ENCODE peak calls at places on chromosomes 5 and 9, in ten cellular contexts. C is activated T-cell treated with anti-CD3 and anti-CD28 coated beads, Interleukin-2, amount 50 U/mL, for 4 hours; E is NCI-H1092 treated with DMSO at 0.1 percent for 48 hours; W is amniotic stem cell; O is B cell; R is T-helper 2 cell; A is occipital lobe; G is GM03348; X is effector memory CD4-positive, alpha-beta T cell; F is nephron progenitor cell. Y is an unnamed sample.
A peak's percentile ranks its signal among the peaks of the same experiment; 100 is the strongest.

GRCh38 chr9:131394464-131395026 is 659 bp downstream of the PRRC2B start:
- DNase-seq in R (peak; percentile 26), X (peak; percentile 37), F (peak; percentile 61), O (no peak), E (no peak), G (peak; percentile 75), W (no peak), A (no peak), C (peak; percentile 32), Y (peak; percentile 51)

GRCh38 chr9:89256225-89256624 is 54.8 kb upstream of the CKS2 start:
- DNase-seq in A (no peak), C (no peak), G (no peak), W (no peak), X (no peak), E (no peak), R (no peak), F (no peak), O (no peak), Y (no peak)

GRCh38 chr5:157143127-157143959 is 678 bp upstream of the MED7 start:
- DNase-seq in W (peak; percentile 32), C (peak; percentile 21), E (peak; percentile 47), X (peak; percentile 53), A (peak; percentile 10), R (peak; percentile 23), O (peak; percentile 59), F (no peak), G (peak; percentile 72), Y (no peak)

GRCh38 chr9:2816476-2817141 is 27.3 kb downstream of the PUM3 start:
- DNase-seq in C (no peak), F (no peak), O (no peak), W (peak; percentile 78), E (no peak), G (peak; percentile 24), X (no peak), R (no peak), A (no peak), Y (peak; percentile 97)

GRCh38 chr5:133877351-133878235 is 90.8 kb downstream of the C5orf15 start:
- DNase-seq in C (no peak), E (no peak), F (no peak), O (peak; percentile 37), X (no peak), G (no peak), W (no peak), A (no peak), R (no peak), Y (no peak)

GRCh38 chr5:61569353-61569752 is 237.3 kb downstream of the ZSWIM6 start:
- DNase-seq in G (no peak), R (no peak), X (no peak), A (no peak), W (no peak), C (no peak), E (no peak), O (no peak), F (no peak), Y (no peak)

GRCh38 chr5:435961-436640 is 6.9 kb upstream of the EXOC3 start:
- DNase-seq in C (no peak), W (no peak), X (no peak), R (no peak), A (no peak), E (no peak), G (peak; percentile 63), F (no peak), O (no peak), Y (peak; percentile 40)

GRCh38 chr5:107289030-107289714 is 381.6 kb downstream of the EFNA5 start:
- DNase-seq in W (no peak), X (no peak), E (no peak), C (no peak), O (no peak), A (no peak), R (no peak), G (no peak), F (no peak), Y (no peak)

GRCh38 chr5:78518365-78519197 is 130.0 kb downstream of the LHFPL2 start:
- DNase-seq in X (no peak), F (no peak), G (peak; percentile 86), E (no peak), C (no peak), R (no peak), W (peak; percentile 77), O (no peak), A (no peak), Y (peak; percentile 83)

GRCh38 chr5:178230879-178231735 is 1.5 kb downstream of the PHYKPL start:
- DNase-seq in R (no peak), W (no peak), F (no peak), G (peak; percentile 42), X (no peak), A (no peak), C (no peak), O (peak; percentile 24), E (no peak), Y (peak; percentile 48)

GRCh38 chr9:92668746-92669526 is 995 bp downstream of the IPPK start:
- DNase-seq in W (no peak), F (peak; percentile 58), R (no peak), X (no peak), C (peak; percentile 49), G (peak; percentile 88), O (no peak), A (no peak), E (no peak), Y (peak; percentile 49)

GRCh38 chr9:137919649-137920101 is 42.1 kb downstream of the CACNA1B start:
- DNase-seq in W (no peak), E (no peak), C (no peak), R (no peak), X (no peak), O (no peak), G (no peak), F (no peak), A (no peak), Y (no peak)

GRCh38 chr5:139635606-139636206 is 12.4 kb upstream of the CXXC5 start:
- DNase-seq in R (no peak), C (no peak), G (peak; percentile 91), O (peak; percentile 67), F (no peak), W (no peak), X (no peak), A (no peak), E (peak; percentile 65), Y (peak; percentile 95)

GRCh38 chr5:172860520-172861443 is 26.7 kb downstream of the ERGIC1 start:
- DNase-seq in X (no peak), C (no peak), F (no peak), W (no peak), R (no peak), G (peak; percentile 87), O (no peak), A (peak; percentile 78), E (no peak), Y (peak; percentile 84)

GRCh38 chr9:112380102-112380581 is at the start of gene HSDL2:
- DNase-seq in A (no peak), W (peak; percentile 30), X (no peak), F (no peak), E (no peak), G (no peak), C (no peak), R (no peak), O (peak; percentile 46), Y (peak; percentile 57)

GRCh38 chr9:81530407-81530810 is 158.9 kb downstream of the TLE1 start:
- DNase-seq in E (no peak), X (no peak), G (no peak), F (no peak), A (no peak), W (no peak), C (no peak), R (no peak), O (no peak), Y (no peak)

GRCh38 chr5:169128679-169129078 is 172.3 kb downstream of the SLIT3 start:
- DNase-seq in A (no peak), W (no peak), F (no peak), R (no peak), X (no peak), C (no peak), G (no peak), E (no peak), O (no peak), Y (no peak)

GRCh38 chr5:130731839-130732238 is 433.2 kb downstream of the HINT1 start:
- DNase-seq in G (no peak), A (no peak), W (no peak), F (no peak), X (no peak), O (no peak), C (no peak), R (no peak), E (no peak), Y (no peak)

GRCh38 chr9:38337706-38338264 is 54.7 kb upstream of the ALDH1B1 start:
- DNase-seq in A (no peak), G (no peak), X (no peak), E (no peak), O (no peak), F (no peak), R (no peak), W (no peak), C (no peak), Y (no peak)

GRCh38 chr9:125763373-125763772 is 16.2 kb downstream of the PBX3 start:
- DNase-seq in E (peak; percentile 98), X (no peak), O (no peak), C (no peak), F (no peak), R (no peak), W (no peak), A (no peak), G (no peak), Y (peak; percentile 64)

GRCh38 chr5:103867857-103868598 is 305.4 kb upstream of the NUDT12 start:
- DNase-seq in C (no peak), F (no peak), E (no peak), W (no peak), O (no peak), R (no peak), A (no peak), X (no peak), G (no peak), Y (no peak)

GRCh38 chr5:167945542-167946384 is 345.7 kb upstream of the WWC1 start:
- DNase-seq in E (no peak), O (no peak), X (no peak), G (peak; percentile 75), A (peak; percentile 23), C (no peak), R (no peak), W (no peak), F (peak; percentile 28), Y (peak; percentile 99)

GRCh38 chr9:97109194-97109811 is 70.4 kb upstream of the CTSV start:
- DNase-seq in C (no peak), W (no peak), R (no peak), F (peak; percentile 18), A (peak; percentile 3), G (peak; percentile 18), O (no peak), E (no peak), X (no peak), Y (peak; percentile 10)

GRCh38 chr9:126420643-126421564 is 94.3 kb downstream of the MVB12B start:
- DNase-seq in O (no peak), F (no peak), W (no peak), G (no peak), R (no peak), X (no peak), E (peak; percentile 83), C (no peak), A (no peak), Y (no peak)

GRCh38 chr5:148875205-148875875 is 48.9 kb downstream of the ADRB2 start:
- DNase-seq in X (no peak), F (no peak), R (no peak), W (no peak), O (no peak), C (no peak), E (no peak), G (no peak), A (no peak), Y (peak; percentile 52)

GRCh38 chr9:127173063-127173462 is 50.6 kb upstream of the ANGPTL2 start:
- DNase-seq in A (no peak), X (no peak), C (no peak), G (no peak), W (no peak), E (no peak), F (no peak), O (no peak), R (no peak), Y (no peak)

GRCh38 chr9:34276772-34277171 is 52.3 kb downstream of the KIF24 start:
- DNase-seq in O (no peak), C (no peak), R (no peak), A (no peak), X (no peak), G (no peak), W (no peak), F (no peak), E (peak; percentile 83), Y (no peak)

GRCh38 chr5:136810198-136810823 is 445.0 kb upstream of the TRPC7 start:
- DNase-seq in O (no peak), R (no peak), G (peak; percentile 58), W (peak; percentile 21), F (no peak), A (peak; percentile 10), E (no peak), C (no peak), X (no peak), Y (peak; percentile 94)

Y was measured in fibroblast of lung.